ENCODE peak calls at places on chromosomes 7 and 10, in seven cellular contexts. K is brain microvascular endothelial cell, F is cardiac fibroblast, N is fibroblast of pulmonary artery, Y is psoas muscle, E is dorsolateral prefrontal cortex, M is fibroblast of mammary gland. V is an unnamed sample.

GRCh38 chr10:94315975-94316464 is 46.7 kb downstream of the NOC3L start:
- DNase-seq in E (no peak), F (peak), K (peak), M (peak), Y (no peak), N (peak), V (no peak)

GRCh38 chr7:94513565-94513860 is 3.9 kb downstream of the CASD1 start:
- DNase-seq in E (no peak), Y (no peak), K (no peak), N (peak), F (peak), M (peak), V (no peak)

GRCh38 chr10:43136432-43136831 is 1.8 kb upstream of the CSGALNACT2 start:
- DNase-seq in N (no peak), Y (no peak), F (no peak), E (no peak), M (no peak), K (no peak), V (no peak)

GRCh38 chr7:99369767-99370353 is 4.7 kb upstream of the ARPC1B start:
- DNase-seq in E (no peak), N (peak), Y (peak), M (peak), K (no peak), F (peak), V (no peak)

GRCh38 chr7:16592395-16592794 is 53.2 kb downstream of the ANKMY2 start:
- DNase-seq in Y (no peak), N (no peak), M (peak), E (no peak), F (no peak), K (no peak), V (no peak)

GRCh38 chr7:1336509-1336908 is 103.8 kb downstream of the UNCX start:
- DNase-seq in K (no peak), M (no peak), E (no peak), F (no peak), N (no peak), Y (no peak), V (no peak)

GRCh38 chr10:88851706-88852105 is at the start of gene ANKRD22:
- DNase-seq in M (peak), Y (no peak), E (no peak), K (peak), N (peak), F (peak), V (peak)

GRCh38 chr10:3954615-3955014 is 169.6 kb upstream of the KLF6 start:
- DNase-seq in K (no peak), F (no peak), Y (no peak), N (no peak), M (no peak), E (no peak), V (no peak)

GRCh38 chr7:99121496-99122021 is 22.3 kb downstream of the SMURF1 start:
- DNase-seq in K (peak), E (no peak), Y (no peak), M (peak), N (peak), F (peak), V (no peak)

GRCh38 chr7:42314696-42315095 is 77.7 kb upstream of the GLI3 start:
- DNase-seq in M (no peak), K (peak), E (no peak), N (peak), F (no peak), Y (no peak), V (no peak)

GRCh38 chr10:124142296-124142853 is 49.0 kb upstream of the CHST15 start:
- DNase-seq in N (no peak), F (no peak), E (no peak), M (no peak), Y (no peak), K (no peak), V (no peak)

GRCh38 chr10:93465806-93466675 is 16.1 kb downstream of the MYOF start:
- DNase-seq in N (peak), E (no peak), F (peak), M (peak), Y (peak), K (peak), V (peak)

GRCh38 chr10:22536620-22537019 is 177.8 kb downstream of the PIP4K2A start:
- DNase-seq in N (no peak), E (peak), K (no peak), Y (no peak), F (no peak), M (no peak), V (no peak)

GRCh38 chr10:84552478-84552877 is 224.1 kb downstream of the CCSER2 start:
- DNase-seq in F (no peak), K (no peak), M (no peak), E (no peak), Y (no peak), N (no peak), V (no peak)

GRCh38 chr7:45882465-45882810 is 5.8 kb upstream of the IGFBP1 start:
- DNase-seq in K (no peak), F (no peak), M (no peak), E (no peak), N (no peak), Y (no peak), V (no peak)

GRCh38 chr10:77580500-77580899 is 57.1 kb downstream of the KCNMA1 start:
- DNase-seq in F (no peak), N (no peak), K (no peak), M (no peak), Y (no peak), E (no peak), V (no peak)

GRCh38 chr7:47267346-47267745 is 314.6 kb downstream of the TNS3 start:
- DNase-seq in E (no peak), K (no peak), M (no peak), N (no peak), Y (no peak), F (no peak), V (no peak)

GRCh38 chr10:83555264-83555663 is 584.0 kb upstream of the GHITM start:
- DNase-seq in Y (no peak), K (no peak), M (no peak), F (no peak), E (no peak), N (no peak), V (no peak)

GRCh38 chr10:130969700-130970099 is 341.8 kb downstream of the TCERG1L start:
- DNase-seq in Y (no peak), M (no peak), N (no peak), F (no peak), K (no peak), E (no peak), V (no peak)

GRCh38 chr7:116197355-116197754 is 13.0 kb upstream of the TES start:
- DNase-seq in Y (no peak), F (peak), N (no peak), K (peak), E (no peak), M (peak), V (no peak)

GRCh38 chr10:29083096-29083495 is 205.8 kb upstream of the LYZL1 start:
- DNase-seq in Y (no peak), K (no peak), M (no peak), N (no peak), F (no peak), E (peak), V (no peak)

GRCh38 chr7:86848226-86848625 is 204.5 kb downstream of the GRM3 start:
- DNase-seq in Y (no peak), E (no peak), K (no peak), M (no peak), F (no peak), N (no peak), V (no peak)

GRCh38 chr10:1059902-1060301 is 3.7 kb downstream of the WDR37 start:
- DNase-seq in F (no peak), E (no peak), N (no peak), K (no peak), M (no peak), Y (no peak), V (peak)

GRCh38 chr7:78473011-78473410 is 674.4 kb downstream of the PHTF2 start:
- DNase-seq in Y (no peak), N (no peak), M (peak), F (no peak), K (no peak), E (no peak), V (no peak)

GRCh38 chr7:78473902-78474301 is 675.3 kb downstream of the PHTF2 start:
- DNase-seq in N (no peak), F (no peak), K (no peak), Y (no peak), M (no peak), E (no peak), V (no peak)

GRCh38 chr7:78476851-78477405 is 678.4 kb downstream of the PHTF2 start:
- DNase-seq in E (no peak), F (no peak), K (no peak), M (no peak), Y (no peak), N (no peak), V (no peak)

GRCh38 chr7:78472519-78472918 is 673.9 kb downstream of the PHTF2 start:
- DNase-seq in M (peak), Y (no peak), F (peak), N (peak), K (no peak), E (no peak), V (peak)
- H3K4me3 ChIP-seq in M (no peak), Y (no peak), F (no peak), N (no peak), K (no peak), E (no peak), V (no peak)

DNA sequence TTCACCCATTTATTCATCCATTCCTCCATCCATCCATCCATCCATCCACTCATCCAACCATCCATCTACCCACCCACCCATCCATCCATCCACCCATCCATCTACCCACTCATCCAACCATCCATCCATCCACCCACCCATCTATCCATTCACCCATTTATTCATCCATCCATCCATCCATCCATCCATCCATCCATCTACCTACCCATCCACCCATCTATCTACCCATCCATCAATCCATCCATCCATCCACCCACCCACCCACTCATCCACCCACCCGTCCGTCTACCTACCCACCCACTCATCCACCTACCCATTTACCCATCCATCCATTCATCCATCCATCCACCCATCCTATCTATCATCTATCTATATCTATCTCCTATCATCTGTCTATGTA is 169.4 kb upstream of the SHH start:
- DNase-seq in M (no peak), E (no peak), K (no peak), Y (no peak), F (no peak), N (no peak), V (no peak)
- TF ChIP-seq CTCF in M (no peak), E (no peak), K (no peak), Y (no peak), F (no peak), N (no peak), V (no peak)

DNA sequence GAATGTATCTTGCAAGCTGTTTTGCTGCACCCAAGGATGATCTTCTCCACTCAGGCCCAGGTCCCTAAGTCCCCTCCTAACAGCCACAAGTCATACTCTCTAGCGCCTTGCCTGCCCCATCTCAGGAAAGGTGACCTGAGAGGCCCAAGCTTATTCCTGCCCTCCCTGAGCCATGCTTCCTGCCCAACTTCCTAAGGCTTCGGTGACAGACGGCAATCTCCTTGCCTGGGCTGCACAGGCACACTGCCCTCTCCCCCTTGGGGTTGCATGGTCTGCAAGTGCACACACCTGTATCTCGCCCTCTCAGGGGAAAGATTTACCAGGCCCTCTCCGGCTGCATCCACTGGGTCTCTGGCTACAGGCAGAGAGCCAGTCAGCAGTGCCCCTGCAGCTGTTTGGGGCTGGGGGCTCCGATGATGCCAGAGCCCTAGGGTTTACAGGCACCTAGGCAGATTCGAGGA is 771 bp upstream of the ADIRF start:
- DNase-seq in F (no peak), Y (no peak), K (no peak), N (no peak), E (no peak), M (no peak), V (no peak)
- H3K4me3 ChIP-seq in F (no peak), Y (peak), K (no peak), N (no peak), E (no peak), M (peak), V (peak)

DNA sequence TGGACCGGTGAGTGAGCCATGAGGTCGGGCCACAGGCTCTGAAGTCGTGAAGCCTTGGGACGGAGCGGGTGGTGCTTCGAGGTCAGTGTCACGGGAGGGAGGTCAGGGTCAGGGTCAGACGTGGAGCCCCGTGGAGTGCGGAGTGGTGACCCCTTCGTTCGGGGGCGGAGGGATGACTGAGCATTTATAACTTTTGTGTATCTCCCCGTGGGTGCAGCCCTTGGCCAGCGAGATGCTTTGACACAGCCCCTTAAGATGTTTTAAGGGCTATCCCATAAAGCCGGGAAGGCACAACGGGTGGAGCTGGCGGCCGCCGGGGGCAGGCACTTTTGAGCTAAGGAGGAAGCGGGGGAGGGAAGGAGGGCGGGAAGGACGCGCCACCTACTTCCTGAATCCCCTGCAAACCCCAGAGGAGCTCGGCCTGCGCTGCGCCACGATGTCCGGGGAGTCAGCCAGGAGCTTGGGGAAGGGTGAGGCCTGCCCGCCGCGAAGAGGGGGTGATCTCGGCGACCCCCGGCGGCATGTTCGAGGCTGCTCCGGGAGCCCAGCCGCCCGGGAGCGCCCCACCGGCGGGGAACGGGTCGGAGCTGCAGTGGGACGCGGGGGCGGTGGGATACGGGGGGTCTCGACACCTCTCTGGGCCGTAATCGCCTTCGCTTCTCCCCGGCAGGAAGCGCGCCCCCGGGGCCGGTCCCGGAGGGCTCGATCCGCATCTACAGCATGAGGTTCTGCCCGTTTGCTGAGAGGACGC is at the start of gene GSTO1:
- DNase-seq in E (peak), F (peak), K (peak), N (peak), Y (peak), M (peak), V (peak)
- TF ChIP-seq CTCF in E (no peak), F (peak), K (peak), N (no peak), Y (no peak), M (no peak), V (no peak)

DNA sequence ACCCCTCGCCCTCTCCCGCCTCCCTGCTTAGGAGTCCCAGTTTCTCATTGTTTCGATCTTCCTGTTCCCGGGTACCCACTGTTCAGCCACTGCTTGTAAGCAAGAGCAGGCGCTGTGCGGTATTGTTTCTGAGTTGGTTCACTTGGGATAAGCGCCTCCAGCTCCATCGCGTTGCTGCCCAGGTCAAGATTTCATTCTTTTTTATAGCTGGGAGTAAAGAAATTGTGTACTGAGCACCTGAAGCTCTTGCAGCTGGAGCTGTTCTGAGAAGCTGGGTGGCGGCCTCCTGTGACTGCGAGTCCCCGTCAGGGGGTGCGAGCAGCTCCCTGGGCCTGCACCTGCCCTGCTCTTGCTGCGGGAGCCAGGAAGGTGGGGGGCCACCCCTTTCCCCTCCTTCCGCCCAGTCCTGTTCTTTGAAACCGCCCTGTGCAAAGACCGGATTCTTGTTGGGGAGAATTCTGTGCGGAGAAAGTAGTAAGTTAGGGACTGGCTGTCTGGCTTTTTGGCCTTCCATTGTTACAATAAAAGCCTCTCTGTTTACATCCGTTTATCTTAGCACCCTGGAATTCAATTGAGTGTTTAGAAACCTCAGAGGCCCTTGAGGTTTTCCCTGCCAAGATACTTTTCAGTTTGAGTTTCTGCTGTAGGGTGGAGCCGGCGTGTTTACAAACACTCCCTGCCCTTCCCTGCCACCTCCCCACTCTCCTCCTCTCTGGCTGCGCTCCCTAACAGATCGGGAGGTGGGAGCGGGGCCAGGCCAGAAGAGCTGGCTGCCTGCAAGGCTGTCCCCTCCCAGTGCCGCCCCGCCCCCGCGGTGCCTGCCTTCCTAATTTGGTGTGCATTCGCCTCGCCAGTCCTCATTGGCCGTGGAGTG is 30.8 kb upstream of the AP5Z1 start:
- DNase-seq in M (peak), N (peak), E (peak), Y (peak), K (peak), F (peak), V (peak)
- H3K4me3 ChIP-seq in M (peak), N (peak), E (peak), Y (peak), K (peak), F (no peak), V (peak)

GRCh38 chr10:35226507-35226906 is 99.9 kb downstream of the CREM start:
- DNase-seq in Y (no peak), K (no peak), M (no peak), N (no peak), E (no peak), F (no peak), V (no peak)

GRCh38 chr10:35231646-35232045 is 104.7 kb upstream of the CCNY start:
- DNase-seq in N (no peak), F (no peak), K (no peak), M (no peak), E (no peak), Y (no peak), V (no peak)

GRCh38 chr10:35224045-35224740 is 97.5 kb downstream of the CREM start:
- DNase-seq in Y (no peak), F (no peak), E (no peak), M (no peak), K (no peak), N (no peak), V (no peak)

GRCh38 chr10:35225204-35225603 is 98.6 kb downstream of the CREM start:
- DNase-seq in Y (no peak), F (peak), M (no peak), E (no peak), N (peak), K (no peak), V (peak)

GRCh38 chr10:35228058-35228457 is 101.4 kb downstream of the CREM start:
- DNase-seq in N (no peak), Y (no peak), E (no peak), F (no peak), K (no peak), M (no peak), V (no peak)
- TF ChIP-seq CTCF in N (peak), Y (no peak), E (no peak), F (no peak), K (no peak), M (peak), V (no peak)

V was measured in epithelial cell of esophagus.